ENCODE peak calls at places on chromosomes 16 and 17, in nine cellular contexts. K, P, N, O, Y, G, X, L and M are unnamed samples.

GRCh38 chr16:71262391-71262790 is 26.8 kb downstream of the CMTR2 start:
- DNase-seq in K (no peak), P (no peak), G (no peak), Y (no peak), O (no peak), L (no peak), N (no peak), X (no peak), M (no peak)

GRCh38 chr16:78800535-78800934 is 701.1 kb downstream of the WWOX start:
- DNase-seq in G (no peak), X (no peak), Y (no peak), K (no peak), L (no peak), O (no peak), P (no peak), N (no peak), M (no peak)

GRCh38 chr17:31453896-31454295 is 62.4 kb downstream of the RAB11FIP4 start:
- DNase-seq in X (no peak), P (no peak), Y (no peak), L (no peak), N (no peak), G (no peak), K (no peak), O (no peak), M (no peak)

GRCh38 chr16:53666816-53667415 is 36.7 kb downstream of the RPGRIP1L start:
- DNase-seq in K (no peak), G (no peak), Y (no peak), O (no peak), P (no peak), N (no peak), L (no peak), X (no peak), M (no peak)

GRCh38 chr17:78375401-78376079 is 2.9 kb upstream of the PGS1 start:
- DNase-seq in O (no peak), L (peak; percentile 63), Y (no peak), G (peak; percentile 73), N (no peak), X (no peak), P (peak; percentile 98), K (no peak), M (peak; percentile 82)

GRCh38 chr17:34307110-34307509 is 12.1 kb upstream of the CCL8 start:
- DNase-seq in X (no peak), G (no peak), P (peak; percentile 71), L (no peak), N (no peak), K (no peak), O (no peak), Y (no peak), M (no peak)

GRCh38 chr17:42553161-42553818 is 567 bp downstream of the HSD17B1 start:
- DNase-seq in Y (peak; percentile 28), L (no peak), O (no peak), G (peak; percentile 81), X (no peak), N (no peak), K (peak; percentile 86), P (no peak), M (no peak)

GRCh38 chr16:78524066-78524595 is 424.7 kb downstream of the WWOX start:
- DNase-seq in Y (no peak), X (no peak), L (no peak), P (no peak), G (no peak), N (no peak), K (no peak), O (no peak), M (no peak)

GRCh38 chr16:81708459-81709368 is 70.4 kb upstream of the PLCG2 start:
- DNase-seq in O (no peak), X (peak; percentile 54), K (no peak), Y (no peak), L (no peak), N (no peak), G (no peak), P (no peak), M (no peak)

GRCh38 chr17:28404007-28404406 is 2.0 kb downstream of the SLC46A1 start:
- DNase-seq in N (no peak), K (no peak), X (no peak), P (no peak), L (no peak), O (no peak), Y (no peak), G (no peak), M (no peak)

GRCh38 chr16:22198547-22199293 is 7.4 kb upstream of the EEF2K start:
- DNase-seq in K (peak; percentile 31), X (no peak), N (no peak), P (peak; percentile 9), G (no peak), Y (no peak), O (no peak), L (no peak), M (no peak)

GRCh38 chr16:57513371-57514102 is 22.8 kb downstream of the CCDC102A start:
- DNase-seq in K (no peak), Y (no peak), X (no peak), P (no peak), G (no peak), O (no peak), L (no peak), N (no peak), M (peak; percentile 74)

GRCh38 chr17:48236681-48237134 is 129.1 kb downstream of the SNX11 start:
- DNase-seq in G (peak; percentile 93), X (no peak), Y (no peak), P (peak; percentile 69), O (no peak), K (no peak), L (peak; percentile 32), N (peak; percentile 91), M (no peak)

GRCh38 chr16:27918755-27919154 is 144.8 kb downstream of the GSG1L start:
- DNase-seq in K (no peak), L (no peak), X (no peak), O (no peak), Y (no peak), N (peak; percentile 29), P (peak; percentile 4), G (peak; percentile 6), M (no peak)

GRCh38 chr16:9797306-9797705 is 384.9 kb downstream of the GRIN2A start:
- DNase-seq in L (peak; percentile 68), K (no peak), N (no peak), P (no peak), Y (no peak), X (no peak), G (peak; percentile 6), O (no peak), M (no peak)

GRCh38 chr16:19851476-19851875 is 33.2 kb downstream of the GPRC5B start:
- DNase-seq in N (no peak), G (no peak), K (no peak), X (no peak), O (no peak), Y (no peak), P (no peak), L (peak; percentile 62), M (no peak)

GRCh38 chr17:59361916-59362810 is 30.7 kb downstream of the YPEL2 start:
- DNase-seq in G (peak; percentile 87), K (no peak), X (no peak), L (no peak), N (no peak), Y (no peak), P (peak; percentile 93), O (no peak), M (no peak)

GRCh38 chr17:13485327-13485726 is 116.4 kb downstream of the HS3ST3A1 start:
- DNase-seq in O (no peak), N (no peak), X (no peak), P (no peak), L (no peak), G (no peak), K (no peak), Y (no peak), M (no peak)

GRCh38 chr17:79618383-79619067 is 7.7 kb upstream of the RBFOX3 start:
- DNase-seq in N (no peak), O (no peak), X (no peak), K (peak; percentile 25), Y (no peak), P (no peak), G (no peak), L (peak; percentile 10), M (peak; percentile 10)

GRCh38 chr16:79261461-79261860 is 339.1 kb downstream of the MAF start:
- DNase-seq in L (peak; percentile 57), P (no peak), O (no peak), N (no peak), K (peak; percentile 74), X (peak; percentile 53), G (no peak), Y (peak; percentile 79), M (no peak)

GRCh38 chr17:60231691-60232090 is 81.9 kb downstream of the CA4 start:
- DNase-seq in Y (peak; percentile 68), K (no peak), P (peak; percentile 58), O (no peak), L (no peak), G (peak; percentile 59), X (no peak), N (no peak), M (no peak)

GRCh38 chr17:13522749-13523148 is 79.0 kb downstream of the HS3ST3A1 start:
- DNase-seq in K (no peak), X (no peak), P (no peak), Y (no peak), O (no peak), N (no peak), L (no peak), G (no peak), M (no peak)

GRCh38 chr17:76365256-76365903 is 11.7 kb upstream of the PRPSAP1 start:
- DNase-seq in K (peak; percentile 60), N (peak; percentile 57), Y (peak; percentile 30), P (no peak), G (no peak), L (no peak), O (no peak), X (no peak), M (peak; percentile 2)
- TF ChIP-seq CTCF in K (peak; percentile 58), N (peak; percentile 81), Y (peak; percentile 55), P (no peak), G (no peak), L (peak; percentile 45), O (no peak), X (no peak), M (no peak)

GRCh38 chr17:7705269-7706255 is 560 bp downstream of the EFNB3 start:
- DNase-seq in K (peak; percentile 69), P (no peak), Y (peak; percentile 58), G (no peak), X (no peak), L (no peak), O (no peak), N (no peak), M (no peak)
- H3K27ac ChIP-seq in K (no peak overlapping the region), P (no peak overlapping the region), Y (no peak overlapping the region), G (no peak overlapping the region), X (no peak overlapping the region), L (no peak overlapping the region), O (no peak overlapping the region), N (no peak overlapping the region), M (no peak overlapping the region)

GRCh38 chr17:81518785-81519283 is 6.2 kb upstream of the ACTG1 start:
- DNase-seq in O (no peak), L (peak; percentile 55), G (peak; percentile 49), P (no peak), K (no peak), Y (peak; percentile 48), N (no peak), X (peak; percentile 70), M (peak; percentile 69)
- TF ChIP-seq CTCF in O (no peak), L (no peak), G (no peak), P (no peak), K (no peak), Y (no peak), N (no peak), X (no peak), M (no peak)

DNA sequence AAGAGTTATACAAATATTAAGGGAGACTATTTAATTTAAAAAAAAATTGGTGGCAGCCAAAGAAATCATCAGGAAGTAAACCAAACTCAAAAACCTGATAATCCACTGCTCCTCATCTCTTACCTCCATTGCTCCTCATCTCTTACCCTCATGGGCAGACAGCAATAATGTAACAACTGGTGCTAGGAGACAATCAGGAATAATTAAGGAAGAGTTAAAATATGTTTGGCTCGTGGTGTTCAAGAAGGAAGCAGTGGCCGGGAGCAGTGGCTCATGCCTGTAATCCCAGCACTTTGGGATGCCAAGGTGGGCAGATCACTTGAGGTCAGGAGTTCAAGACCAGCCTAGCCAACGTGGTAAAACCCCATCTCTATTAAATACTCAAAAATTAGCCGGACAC is 18.1 kb downstream of the ERN1 start:
- DNase-seq in Y (no peak), P (no peak), G (no peak), L (no peak), O (no peak), N (no peak), X (no peak), K (no peak), M (no peak)
- H3K27ac ChIP-seq in Y (no peak overlapping the region), P (no peak overlapping the region), G (no peak overlapping the region), L (no peak overlapping the region), O (no peak overlapping the region), N (no peak overlapping the region), X (no peak overlapping the region), K (no peak overlapping the region), M (no peak overlapping the region)